ENCODE peak calls at places on chromosomes 6 and 20, in four cellular contexts. C is IMR-90, Q is K562, A is keratinocyte. X is an unnamed sample. For H3K9me1, the result is how much of the 10 kb centered on the place peaks cover.

GRCh38 chr6:97097068-97098047 is 172.8 kb downstream of the KLHL32 start:
- DNase-seq in C (no peak), Q (no peak), A (no peak), X (peak)

GRCh38 chr6:118202517-118202916 is 295.5 kb downstream of the SLC35F1 start:
- DNase-seq in C (no peak), Q (no peak), A (no peak), X (no peak)

GRCh38 chr20:13554706-13555105 is 84.0 kb downstream of the TASP1 start:
- DNase-seq in C (peak), Q (no peak), A (no peak), X (no peak)

GRCh38 chr20:57841297-57841866 is 131.6 kb upstream of the PMEPA1 start:
- DNase-seq in C (no peak), Q (no peak), A (no peak), X (no peak)

GRCh38 chr20:59317332-59317731 is 16.9 kb downstream of the EDN3 start:
- DNase-seq in C (no peak), Q (no peak), A (no peak), X (no peak)

GRCh38 chr6:35728663-35729348 is 8.0 kb upstream of the ARMC12 start:
- DNase-seq in C (no peak), Q (no peak), A (peak), X (no peak)

GRCh38 chr6:150116195-150116800 is 26.5 kb upstream of the PPP1R14C start:
- DNase-seq in C (no peak), Q (no peak), A (no peak), X (no peak)

GRCh38 chr6:106165885-106166485 is 79.8 kb downstream of the PRDM1 start:
- DNase-seq in C (peak), Q (no peak), A (no peak), X (no peak)

GRCh38 chr6:106572436-106572835 is 56.9 kb downstream of the RTN4IP1 start:
- DNase-seq in C (no peak), Q (no peak), A (no peak), X (no peak)

GRCh38 chr20:42955713-42956112 is 234.0 kb downstream of the PTPRT start:
- DNase-seq in C (no peak), Q (no peak), A (no peak), X (no peak)

GRCh38 chr20:46057856-46058655 is 29.0 kb downstream of the SLC12A5 start:
- DNase-seq in C (peak), Q (no peak), A (no peak), X (peak)

GRCh38 chr20:42441862-42442196 is 747.9 kb downstream of the PTPRT start:
- DNase-seq in C (no peak), Q (no peak), A (no peak), X (no peak)

GRCh38 chr6:85585741-85586140 is 7.9 kb downstream of the SNX14 start:
- DNase-seq in C (no peak), Q (no peak), A (no peak), X (no peak)

GRCh38 chr20:3106658-3107463 is 22.3 kb upstream of the AVP start:
- DNase-seq in C (no peak), Q (no peak), A (no peak), X (no peak)

GRCh38 chr20:53100476-53100911 is 128.3 kb downstream of the TSHZ2 start:
- DNase-seq in C (no peak), Q (no peak), A (no peak), X (no peak)

GRCh38 chr6:119096683-119097310 is 18.3 kb upstream of the FAM184A start:
- DNase-seq in C (peak), Q (no peak), A (peak), X (peak)

GRCh38 chr20:62011938-62012534 is 53.6 kb downstream of the TAF4 start:
- DNase-seq in C (no peak), Q (no peak), A (no peak), X (no peak)

GRCh38 chr6:129936329-129937165 is 75.4 kb upstream of the TMEM244 start:
- DNase-seq in C (peak), Q (peak), A (peak), X (peak)

GRCh38 chr6:111615916-111616612 is 10.4 kb upstream of the TRAF3IP2 start:
- DNase-seq in C (no peak), Q (no peak), A (no peak), X (no peak)

GRCh38 chr20:46820682-46821081 is 74.0 kb upstream of the EYA2 start:
- DNase-seq in C (no peak), Q (no peak), A (no peak), X (no peak)

GRCh38 chr20:56634735-56635422 is 5.8 kb downstream of the TFAP2C start:
- DNase-seq in C (no peak), Q (no peak), A (no peak), X (no peak)

GRCh38 chr6:163180874-163181541 is 233.5 kb upstream of the QKI start:
- DNase-seq in C (no peak), Q (peak), A (no peak), X (peak)

GRCh38 chr6:133730881-133731280 is 158.0 kb upstream of the TCF21 start:
- DNase-seq in C (peak), Q (no peak), A (no peak), X (no peak)

DNA sequence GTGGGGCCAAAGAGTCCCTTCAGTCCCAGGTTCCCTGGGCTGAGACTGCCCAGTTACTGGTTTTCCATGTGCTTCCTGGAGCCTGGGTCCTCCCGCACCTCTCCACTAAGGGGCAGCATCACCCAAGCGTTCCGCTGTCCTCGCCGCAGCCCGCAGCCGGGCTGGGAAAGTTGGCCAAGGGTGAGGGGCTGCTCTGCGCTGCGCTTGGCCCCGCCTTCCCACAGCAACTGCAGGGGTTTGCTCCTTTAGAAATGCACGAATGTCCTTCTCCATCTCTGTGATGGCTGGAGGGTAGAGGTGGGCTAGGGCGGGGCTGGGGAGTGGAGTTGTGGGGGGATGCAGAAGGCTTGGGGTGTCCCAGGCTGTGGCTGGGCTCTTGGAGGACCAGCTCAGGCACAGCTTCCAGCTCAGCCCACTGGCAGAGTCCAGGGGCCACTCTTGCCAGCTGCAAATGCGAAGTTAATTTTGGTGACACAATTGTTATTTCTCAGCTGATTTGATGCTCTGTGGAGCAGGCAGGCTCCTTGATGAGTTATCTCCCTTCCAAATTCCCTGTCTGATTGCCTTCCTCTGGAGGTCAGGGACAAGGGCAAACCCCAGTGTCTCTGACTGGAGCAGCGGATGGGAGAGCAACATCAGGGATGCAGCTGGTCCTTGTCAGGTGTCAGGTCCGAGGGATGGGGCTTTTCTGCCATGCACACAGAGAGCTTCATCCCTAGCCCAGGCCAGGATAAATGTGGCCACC is 63.2 kb downstream of the NOL4L start:
- DNase-seq in C (peak), Q (peak), A (no peak), X (peak)
- H3K9me1 ChIP-seq in C (under half), Q (under half), A (under half), X (under half)

DNA sequence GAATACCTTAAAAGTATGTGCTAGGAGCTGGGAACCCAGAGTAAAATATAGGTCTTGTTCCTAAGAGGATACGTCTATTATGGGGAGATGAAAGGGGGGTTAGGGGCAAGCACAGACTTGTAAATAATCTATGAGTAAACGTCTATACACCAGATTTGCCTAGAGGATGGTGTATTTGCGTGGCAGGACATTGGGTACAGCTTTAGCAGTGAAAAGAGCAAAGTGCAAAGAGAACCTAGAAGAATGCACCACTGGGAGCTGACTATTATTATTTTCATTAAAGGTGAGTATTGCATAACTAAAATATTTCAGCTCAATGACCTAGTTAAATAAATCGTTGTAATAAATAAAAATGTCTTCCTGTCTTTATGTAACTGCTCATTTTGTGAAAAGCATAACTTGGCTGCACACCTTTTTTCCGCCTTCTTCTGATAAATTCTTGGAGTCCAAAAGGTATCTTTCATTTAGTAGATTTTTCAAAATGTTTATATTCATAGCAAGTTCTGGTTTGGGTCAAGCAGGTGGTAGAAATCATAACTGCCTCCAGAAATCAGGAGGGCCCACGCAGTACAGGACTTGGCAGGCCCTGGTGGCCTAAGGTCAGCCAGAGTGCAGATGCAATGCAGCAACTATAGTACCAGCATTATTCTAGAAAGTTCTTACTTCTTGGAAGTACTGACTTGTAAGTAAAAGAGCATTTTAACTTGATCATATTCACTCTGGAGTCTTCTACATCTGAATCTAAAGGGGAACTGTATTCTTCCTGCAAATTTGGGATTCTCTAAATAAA is 357.2 kb downstream of the PLCB1 start:
- DNase-seq in C (no peak), Q (no peak), A (no peak), X (no peak)
- H3K9me1 ChIP-seq in C (under half), Q (under half), A (under half), X (under half)

DNA sequence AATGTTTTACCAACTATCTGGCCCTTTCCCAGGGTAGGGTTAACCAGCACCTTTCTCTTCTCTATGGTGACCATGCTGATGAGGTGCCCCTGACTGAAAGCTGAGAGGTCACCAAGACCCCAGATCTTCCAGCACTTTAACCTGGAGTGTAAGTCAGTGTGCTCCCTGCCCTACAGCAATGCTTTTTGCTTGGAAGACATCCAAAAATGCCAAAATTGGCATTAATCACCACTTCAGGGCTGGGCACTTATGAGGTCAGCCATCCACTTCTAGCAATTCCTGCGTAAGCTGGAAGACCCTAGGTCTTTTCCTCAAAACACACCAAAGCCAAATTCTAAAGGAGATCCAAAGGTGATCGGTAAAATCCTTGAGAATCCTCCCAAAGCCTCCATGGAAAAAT is 81.2 kb upstream of the LOC128125822 start:
- DNase-seq in C (no peak), Q (no peak), A (no peak), X (no peak)
- H3K9me1 ChIP-seq in C (under half), Q (under half), A (under half), X (under half)

DNA sequence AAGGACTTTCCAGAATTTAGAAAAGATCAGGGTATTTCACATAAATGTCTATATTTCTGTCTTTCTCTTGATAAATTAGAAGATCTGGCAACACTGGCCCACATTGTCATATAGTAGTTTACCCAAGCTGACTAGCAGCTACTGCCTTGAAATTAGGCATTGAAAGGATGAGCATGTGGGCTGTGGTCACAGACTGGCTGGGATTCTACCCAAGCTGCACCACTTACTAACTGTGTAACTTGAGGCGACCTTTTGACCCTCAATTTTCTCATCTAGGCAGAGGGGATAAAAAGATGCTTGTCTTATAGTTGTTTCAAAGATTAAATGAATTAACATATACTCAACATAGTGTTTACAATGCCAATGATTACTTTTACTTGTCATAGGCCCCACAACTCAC is 152.7 kb upstream of the BMP2 start:
- DNase-seq in C (no peak), Q (no peak), A (no peak), X (no peak)
- H3K9me1 ChIP-seq in C (under half), Q (under half), A (under half), X (under half)

DNA sequence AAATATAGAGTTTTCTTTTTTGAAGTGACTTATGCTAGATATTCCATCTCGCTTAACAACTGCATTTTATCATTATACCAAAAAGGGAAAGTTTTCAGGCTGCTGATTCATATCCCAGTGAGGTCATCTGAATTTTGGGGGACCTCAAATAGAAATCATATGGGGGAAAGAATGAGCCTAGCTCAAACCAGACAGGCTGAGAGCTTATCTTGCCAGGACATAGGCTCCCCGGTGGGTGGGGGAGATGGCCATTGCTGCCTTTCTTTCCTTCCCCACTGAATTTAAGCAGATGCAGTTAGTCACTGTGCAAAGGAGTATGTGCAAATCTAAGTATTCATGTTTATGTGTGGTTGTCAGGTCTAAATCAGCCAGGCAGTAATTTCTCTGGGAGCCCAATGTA is 161.8 kb upstream of the HEY2 start:
- DNase-seq in C (no peak), Q (no peak), A (no peak), X (no peak)
- H3K9me1 ChIP-seq in C (under half), Q (under half), A (under half), X (under half)

DNA sequence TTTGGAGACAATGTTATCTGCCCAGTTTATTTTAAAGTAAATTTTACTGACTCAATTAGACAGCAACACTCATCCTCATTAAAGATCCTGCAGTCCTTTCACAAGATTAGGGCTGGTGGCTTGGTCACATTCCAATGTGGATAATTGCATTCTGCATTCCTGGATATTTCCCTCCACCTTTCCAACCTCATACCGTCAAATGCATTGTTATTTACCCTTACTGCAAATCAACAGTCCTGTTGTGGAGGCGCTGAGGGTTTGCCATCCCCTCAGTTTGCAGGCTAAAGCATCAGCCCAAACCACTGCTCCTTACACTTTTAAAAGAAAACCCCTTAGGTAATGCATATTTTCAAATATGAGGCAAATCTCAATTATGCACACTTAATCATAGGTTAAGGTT is 5.4 kb downstream of the CITED2 start:
- DNase-seq in C (no peak), Q (no peak), A (no peak), X (peak)
- H3K9me1 ChIP-seq in C (under half), Q (under half), A (under half), X (under half)